ENCODE peak calls at places on chromosome 3, in four cellular contexts. S is pancreas, F is right atrium auricular region, A is ovary. P is an unnamed sample. For H3K4me1, the result is how much of the 10 kb centered on the place peaks cover.

GRCh38 chr3:45890405-45890804 is 4.1 kb downstream of the CCR9 start:
- DNase-seq in F (no peak), A (no peak), S (no peak), P (peak)

GRCh38 chr3:194690501-194691372 is 5.1 kb downstream of the FAM43A start:
- DNase-seq in S (no peak), F (no peak), A (no peak), P (peak)

GRCh38 chr3:196138927-196139680 is 57.2 kb upstream of the TFRC start:
- DNase-seq in S (no peak), F (no peak), A (no peak), P (no peak)

GRCh38 chr3:184040010-184040409 is 8.5 kb downstream of the HTR3D start:
- DNase-seq in S (no peak), F (no peak), A (no peak), P (no peak)

GRCh38 chr3:138081371-138082084 is 33.9 kb downstream of the DZIP1L start:
- DNase-seq in F (no peak), S (no peak), A (no peak), P (no peak)

GRCh38 chr3:78258798-78259197 is 1218.9 kb downstream of the ROBO2 start:
- DNase-seq in A (no peak), F (no peak), S (no peak), P (no peak)

GRCh38 chr3:110015231-110015963 is 678.1 kb upstream of the DPPA4 start:
- DNase-seq in S (no peak), A (no peak), F (no peak), P (no peak)

GRCh38 chr3:183924956-183925355 is 40.3 kb upstream of the PARL start:
- DNase-seq in A (no peak), F (no peak), S (no peak), P (no peak)

GRCh38 chr3:16357191-16357590 is 92.2 kb downstream of the OXNAD1 start:
- DNase-seq in A (no peak), S (no peak), F (no peak), P (no peak)

GRCh38 chr3:127899769-127900168 is 15.3 kb upstream of the KBTBD12 start:
- DNase-seq in F (no peak), A (no peak), S (no peak), P (no peak)

GRCh38 chr3:5296362-5296761 is 108.9 kb downstream of the EDEM1 start:
- DNase-seq in F (no peak), A (no peak), S (no peak), P (no peak)

GRCh38 chr3:170562080-170562479 is 23.8 kb downstream of the SLC7A14 start:
- DNase-seq in A (no peak), S (no peak), F (no peak), P (no peak)

GRCh38 chr3:29137601-29138000 is 143.3 kb upstream of the RBMS3 start:
- DNase-seq in A (no peak), F (no peak), S (no peak), P (no peak)

GRCh38 chr3:45479627-45480026 is 91.3 kb downstream of the LARS2 start:
- DNase-seq in S (no peak), A (no peak), F (no peak), P (no peak)

GRCh38 chr3:184345678-184346144 is 8.3 kb downstream of the FAM131A start:
- DNase-seq in F (peak), S (peak), A (peak), P (peak)

GRCh38 chr3:39019299-39019698 is 32.4 kb downstream of the SCN11A start:
- DNase-seq in A (no peak), S (no peak), F (no peak), P (no peak)

GRCh38 chr3:167651820-167652219 is 1.9 kb downstream of the WDR49 start:
- DNase-seq in S (no peak), A (no peak), F (no peak), P (no peak)

GRCh38 chr3:121855555-121855954 is 20.5 kb downstream of the EAF2 start:
- DNase-seq in A (no peak), F (no peak), S (no peak), P (no peak)

GRCh38 chr3:195906865-195907729 is 1.3 kb downstream of the TNK2 start:
- DNase-seq in F (no peak), S (no peak), A (no peak), P (peak)

GRCh38 chr3:50340404-50341329 is at the start of gene RASSF1:
- DNase-seq in F (peak), A (peak), S (no peak), P (peak)

GRCh38 chr3:53858096-53858741 is 11.9 kb downstream of the IL17RB start:
- DNase-seq in F (no peak), A (no peak), S (no peak), P (no peak)

GRCh38 chr3:126351086-126351770 is 6.0 kb downstream of the KLF15 start:
- DNase-seq in S (peak), F (no peak), A (peak), P (no peak)

GRCh38 chr3:148883163-148883562 is 18.1 kb downstream of the CPA3 start:
- DNase-seq in F (no peak), A (peak), S (no peak), P (no peak)

GRCh38 chr3:67686067-67686466 is 31.7 kb upstream of the SUCLG2 start:
- DNase-seq in S (no peak), A (no peak), F (no peak), P (no peak)

GRCh38 chr3:33144433-33144832 is 30.6 kb downstream of the CRTAP start:
- DNase-seq in F (no peak), A (no peak), S (no peak), P (peak)

GRCh38 chr3:170425491-170426239 is 7.0 kb downstream of the CLDN11 start:
- DNase-seq in A (no peak), S (no peak), F (no peak), P (no peak)

GRCh38 chr3:129974451-129975331 is at the start of gene TRH:
- DNase-seq in A (peak), F (no peak), S (no peak), P (no peak)

GRCh38 chr3:122183521-122183892 is at the start of gene CASR:
- DNase-seq in S (peak), A (no peak), F (no peak), P (peak)

GRCh38 chr3:168112894-168113293 is 17.2 kb upstream of the GOLIM4 start:
- DNase-seq in S (no peak), A (no peak), F (no peak), P (no peak)

GRCh38 chr3:114551770-114552526 is 258.1 kb downstream of the TIGIT start:
- DNase-seq in S (no peak), F (no peak), A (no peak), P (peak)

GRCh38 chr3:136070953-136071949 is 105.7 kb downstream of the PPP2R3A start:
- DNase-seq in F (peak), S (no peak), A (no peak), P (no peak)

GRCh38 chr3:24533557-24534193 is 39.0 kb upstream of the THRB start:
- DNase-seq in S (no peak), A (no peak), F (no peak), P (peak)

GRCh38 chr3:107024481-107025153 is 352.6 kb upstream of the CCDC54 start:
- DNase-seq in S (no peak), A (no peak), F (no peak), P (no peak)

GRCh38 chr3:74463515-74463914 is 150.9 kb downstream of the CNTN3 start:
- DNase-seq in F (no peak), A (no peak), S (no peak), P (no peak)

GRCh38 chr3:183339461-183340086 is 86.5 kb downstream of the B3GNT5 start:
- DNase-seq in A (no peak), S (no peak), F (no peak), P (no peak)

DNA sequence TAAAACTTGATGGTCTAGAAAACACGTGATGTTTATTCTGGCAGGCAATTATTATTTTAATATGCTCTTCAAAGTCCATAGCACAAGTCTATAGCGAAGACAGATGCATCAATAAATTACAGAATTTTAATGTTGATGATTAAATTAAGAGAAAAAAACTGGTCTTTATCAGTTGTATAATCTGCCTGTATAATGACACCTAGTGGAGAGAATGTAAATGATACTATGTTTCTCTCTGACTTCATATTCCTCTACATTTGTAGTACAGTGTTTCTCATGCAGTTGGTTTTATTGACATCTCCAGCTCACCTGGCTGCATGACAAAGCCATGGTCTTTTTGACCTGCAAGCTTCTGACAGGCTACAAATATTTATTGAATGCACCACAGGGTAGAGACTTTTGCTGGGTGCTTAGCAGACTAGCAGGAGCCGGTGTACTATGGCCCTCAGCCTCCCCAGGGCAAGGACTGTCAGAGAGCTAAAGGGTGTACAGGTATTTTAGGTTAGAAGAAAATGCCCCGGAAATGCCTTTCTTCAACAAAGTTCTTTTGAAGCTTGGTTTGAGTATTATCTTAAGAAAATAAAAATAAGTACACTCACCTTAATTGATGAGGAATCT is 289.9 kb downstream of the GAP43 start:
- DNase-seq in A (no peak), F (no peak), S (no peak), P (no peak)
- TF ChIP-seq CTCF in A (no peak), F (peak), S (peak), P (peak)

GRCh38 chr3:69085543-69086132 is 901 bp downstream of the ARL6IP5 start:
- DNase-seq in S (peak), F (no peak), A (no peak), P (peak)
- H3K4me1 ChIP-seq in S (half or more), F (under half), A (under half), P (half or more)

DNA sequence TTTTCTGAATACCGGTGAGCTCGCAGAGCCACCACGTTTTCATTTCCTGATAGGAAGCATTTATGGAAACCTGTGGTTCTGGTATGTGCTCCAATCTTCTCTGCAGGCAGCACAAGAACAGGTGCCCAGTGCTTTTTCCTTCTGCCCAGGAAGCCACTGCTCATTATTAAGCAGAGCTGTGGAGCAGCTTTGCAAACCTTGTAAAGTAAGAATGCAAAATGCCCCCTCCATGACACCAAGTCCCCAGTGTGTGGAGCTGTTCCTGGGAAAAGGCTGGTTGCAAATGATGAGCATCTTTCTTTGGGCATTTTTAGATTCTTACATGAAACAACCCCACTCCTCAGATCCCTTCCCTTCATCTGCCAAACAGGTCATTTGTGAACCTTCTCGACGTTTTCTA is 65.7 kb upstream of the MRPL3 start:
- DNase-seq in S (no peak), A (no peak), F (no peak), P (no peak)
- TF ChIP-seq CTCF in S (no peak), A (no peak), F (no peak), P (no peak)

GRCh38 chr3:13565581-13566461 is 16.9 kb downstream of the FBLN2 start:
- DNase-seq in F (no peak), A (no peak), S (no peak), P (no peak)

GRCh38 chr3:13561967-13562366 is 13.0 kb downstream of the FBLN2 start:
- DNase-seq in F (no peak), A (no peak), S (no peak), P (no peak)

GRCh38 chr3:13563321-13563720 is 14.4 kb downstream of the FBLN2 start:
- DNase-seq in A (no peak), S (no peak), F (no peak), P (no peak)

GRCh38 chr3:13564751-13565560 is 16.0 kb downstream of the FBLN2 start:
- DNase-seq in A (no peak), S (no peak), F (no peak), P (no peak)

GRCh38 chr3:13563911-13564310 is 15.0 kb downstream of the FBLN2 start:
- DNase-seq in S (no peak), F (no peak), A (no peak), P (no peak)
- H3K4me1 ChIP-seq in S (under half), F (under half), A (under half), P (under half)

GRCh38 chr3:72811551-72811950 is 36.7 kb downstream of the SHQ1 start:
- DNase-seq in A (no peak), F (no peak), S (no peak), P (no peak)
- TF ChIP-seq CTCF in A (no peak), F (no peak), S (no peak), P (no peak)

GRCh38 chr3:65093641-65094040 is 405.8 kb upstream of the ADAMTS9 start:
- DNase-seq in S (no peak), A (no peak), F (no peak), P (no peak)
- H3K4me1 ChIP-seq in S (under half), A (under half), F (under half), P (under half)

GRCh38 chr3:108882762-108883161 is 60.2 kb downstream of the TRAT1 start:
- DNase-seq in S (no peak), A (no peak), F (no peak), P (no peak)

GRCh38 chr3:108883373-108883772 is 60.8 kb downstream of the TRAT1 start:
- DNase-seq in A (no peak), S (no peak), F (no peak), P (no peak)

GRCh38 chr3:108877906-108878305 is 55.3 kb downstream of the TRAT1 start:
- DNase-seq in F (no peak), A (no peak), S (no peak), P (no peak)

DNA sequence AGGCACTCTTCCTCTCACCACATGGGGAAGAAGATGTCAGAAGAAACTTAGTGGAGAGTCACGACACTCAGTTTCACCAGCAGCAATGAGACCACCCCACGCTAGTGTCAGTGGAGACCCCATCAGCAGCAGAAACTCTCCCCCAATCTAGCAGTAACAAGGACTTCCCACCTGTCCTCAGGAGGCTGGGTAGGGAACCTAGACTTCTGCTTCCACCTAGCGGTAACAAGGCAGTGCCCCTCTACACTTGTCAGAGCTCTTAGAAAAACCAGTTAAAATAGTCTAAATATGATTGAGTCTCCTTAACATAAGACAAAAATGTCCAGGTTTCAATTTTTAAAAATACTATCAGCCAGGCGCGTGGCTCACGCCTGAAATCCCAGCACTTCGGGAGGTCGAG is 57.3 kb downstream of the TRAT1 start:
- DNase-seq in A (no peak), F (no peak), S (no peak), P (no peak)
- TF ChIP-seq CTCF in A (no peak), F (no peak), S (no peak), P (no peak)

DNA sequence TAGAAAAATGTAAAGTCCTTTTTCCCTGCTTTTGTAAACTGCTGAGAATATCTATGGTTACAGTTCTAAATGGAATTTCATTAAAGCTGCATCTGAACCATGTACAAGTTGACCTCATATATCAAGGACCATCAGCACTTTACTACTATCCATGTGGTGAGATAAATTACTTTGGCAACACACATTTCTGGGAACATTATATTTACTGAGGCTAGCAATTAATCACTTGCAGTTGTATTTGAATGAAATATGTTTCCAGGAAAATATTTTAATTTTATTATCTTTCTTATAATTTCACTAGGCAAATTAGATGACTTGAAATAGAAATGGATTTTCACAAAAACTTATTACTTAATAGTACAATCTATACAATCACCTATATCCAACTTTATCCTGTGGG is 545.5 kb downstream of the NAALADL2 start:
- DNase-seq in F (no peak), A (no peak), S (no peak), P (no peak)
- H3K4me1 ChIP-seq in F (under half), A (under half), S (under half), P (under half)

P was measured in thyroid gland.